ENCODE peak calls at places on chromosomes 13 and 19, in five cellular contexts. One of them, this sample, is unnamed.

GRCh38 chr13:98026457-98026857 is 73.0 kb downstream of the IPO5 start:
- DNase-seq in spleen: no peak
- DNase-seq in pancreas: no peak
- DNase-seq in glutamatergic neuron: no peak
- DNase-seq in stimulated activated CD4-positive, alpha-beta T cell treated with anti-CD3 and anti-CD28 coated beads, Interleukin-1b, Interleukin-23, amount 100 ng/mL, for 24 hours: no peak
- DNase-seq in this sample: no peak

GRCh38 chr13:84352946-84353345 is 470.7 kb upstream of the SLITRK1 start:
- DNase-seq in spleen: no peak
- DNase-seq in pancreas: no peak
- DNase-seq in glutamatergic neuron: no peak
- DNase-seq in stimulated activated CD4-positive, alpha-beta T cell treated with anti-CD3 and anti-CD28 coated beads, Interleukin-1b, Interleukin-23, amount 100 ng/mL, for 24 hours: no peak
- DNase-seq in this sample: no peak

GRCh38 chr13:104984296-104984818 is 1551.1 kb downstream of the EFNB2 start:
- DNase-seq in spleen: no peak
- DNase-seq in pancreas: no peak
- DNase-seq in glutamatergic neuron: no peak
- DNase-seq in stimulated activated CD4-positive, alpha-beta T cell treated with anti-CD3 and anti-CD28 coated beads, Interleukin-1b, Interleukin-23, amount 100 ng/mL, for 24 hours: no peak
- DNase-seq in this sample: no peak

GRCh38 chr13:114064516-114065140 is 67.8 kb downstream of the RASA3 start:
- DNase-seq in spleen: peak; percentile 79
- DNase-seq in pancreas: peak; percentile 29
- DNase-seq in glutamatergic neuron: no peak
- DNase-seq in stimulated activated CD4-positive, alpha-beta T cell treated with anti-CD3 and anti-CD28 coated beads, Interleukin-1b, Interleukin-23, amount 100 ng/mL, for 24 hours: no peak
- DNase-seq in this sample: peak; percentile 52

GRCh38 chr13:96822900-96823299 is 171.4 kb downstream of the OXGR1 start:
- DNase-seq in spleen: no peak
- DNase-seq in pancreas: peak; percentile 33
- DNase-seq in glutamatergic neuron: peak; percentile 29
- DNase-seq in stimulated activated CD4-positive, alpha-beta T cell treated with anti-CD3 and anti-CD28 coated beads, Interleukin-1b, Interleukin-23, amount 100 ng/mL, for 24 hours: no peak
- DNase-seq in this sample: no peak

GRCh38 chr13:29771247-29771646 is 79.2 kb downstream of the UBL3 start:
- DNase-seq in spleen: no peak
- DNase-seq in pancreas: no peak
- DNase-seq in glutamatergic neuron: no peak
- DNase-seq in stimulated activated CD4-positive, alpha-beta T cell treated with anti-CD3 and anti-CD28 coated beads, Interleukin-1b, Interleukin-23, amount 100 ng/mL, for 24 hours: no peak
- DNase-seq in this sample: no peak

GRCh38 chr13:59673301-59673700 is 490.4 kb downstream of the DIAPH3 start:
- DNase-seq in spleen: no peak
- DNase-seq in pancreas: no peak
- DNase-seq in glutamatergic neuron: no peak
- DNase-seq in stimulated activated CD4-positive, alpha-beta T cell treated with anti-CD3 and anti-CD28 coated beads, Interleukin-1b, Interleukin-23, amount 100 ng/mL, for 24 hours: no peak
- DNase-seq in this sample: no peak

GRCh38 chr13:113275387-113275786 is 21.7 kb upstream of the LAMP1 start:
- DNase-seq in spleen: no peak
- DNase-seq in pancreas: peak; percentile 69
- DNase-seq in glutamatergic neuron: peak; percentile 57
- DNase-seq in stimulated activated CD4-positive, alpha-beta T cell treated with anti-CD3 and anti-CD28 coated beads, Interleukin-1b, Interleukin-23, amount 100 ng/mL, for 24 hours: no peak
- DNase-seq in this sample: no peak

GRCh38 chr13:106859505-106859904 is 291.6 kb upstream of the ARGLU1 start:
- DNase-seq in spleen: no peak
- DNase-seq in pancreas: no peak
- DNase-seq in glutamatergic neuron: no peak
- DNase-seq in stimulated activated CD4-positive, alpha-beta T cell treated with anti-CD3 and anti-CD28 coated beads, Interleukin-1b, Interleukin-23, amount 100 ng/mL, for 24 hours: no peak
- DNase-seq in this sample: no peak

GRCh38 chr13:89695343-89696257 is 1651.9 kb upstream of the MIR17HG start:
- DNase-seq in spleen: no peak
- DNase-seq in pancreas: peak; percentile 59
- DNase-seq in glutamatergic neuron: peak; percentile 62
- DNase-seq in stimulated activated CD4-positive, alpha-beta T cell treated with anti-CD3 and anti-CD28 coated beads, Interleukin-1b, Interleukin-23, amount 100 ng/mL, for 24 hours: no peak
- DNase-seq in this sample: no peak

GRCh38 chr19:39138221-39139211 is 12.9 kb downstream of the PAK4 start:
- DNase-seq in spleen: no peak
- DNase-seq in pancreas: no peak
- DNase-seq in glutamatergic neuron: no peak
- DNase-seq in stimulated activated CD4-positive, alpha-beta T cell treated with anti-CD3 and anti-CD28 coated beads, Interleukin-1b, Interleukin-23, amount 100 ng/mL, for 24 hours: no peak
- DNase-seq in this sample: no peak

GRCh38 chr13:88622362-88622973 is 951.3 kb downstream of the SLITRK5 start:
- DNase-seq in spleen: no peak
- DNase-seq in pancreas: no peak
- DNase-seq in glutamatergic neuron: no peak
- DNase-seq in stimulated activated CD4-positive, alpha-beta T cell treated with anti-CD3 and anti-CD28 coated beads, Interleukin-1b, Interleukin-23, amount 100 ng/mL, for 24 hours: no peak
- DNase-seq in this sample: no peak

GRCh38 chr13:25886438-25887214 is 165.2 kb downstream of the SHISA2 start:
- DNase-seq in spleen: no peak
- DNase-seq in pancreas: no peak
- DNase-seq in glutamatergic neuron: no peak
- DNase-seq in stimulated activated CD4-positive, alpha-beta T cell treated with anti-CD3 and anti-CD28 coated beads, Interleukin-1b, Interleukin-23, amount 100 ng/mL, for 24 hours: no peak
- DNase-seq in this sample: no peak

This sample was measured in left colon.